ENCODE peak calls at places on chromosomes 16 and 17, in eight cellular contexts. B is H54, L is C1 segment of cervical spinal cord, R is left ventricle myocardium inferior, Z is AG10803, T is mesothelial cell of epicardium, U is NCI-H1694 treated with DMSO at 0.1 percent for 48 hours, O is T-cell. N is an unnamed sample.

GRCh38 chr17:7045492-7046126 is 1.7 kb upstream of the SLC16A11 start:
- DNase-seq in O (no peak), L (no peak), T (no peak), U (peak), R (no peak), Z (peak), B (peak), N (peak)

GRCh38 chr16:79372504-79373184 is 227.9 kb downstream of the MAF start:
- DNase-seq in U (no peak), Z (peak), R (no peak), T (no peak), L (no peak), O (no peak), B (peak), N (no peak)

GRCh38 chr17:9587969-9588656 is 11.7 kb downstream of the CFAP52 start:
- DNase-seq in B (no peak), L (no peak), Z (no peak), U (no peak), R (no peak), T (no peak), O (no peak), N (no peak)

GRCh38 chr16:57639172-57639571 is 10.7 kb downstream of the ADGRG1 start:
- DNase-seq in B (no peak), O (no peak), R (peak), U (peak), Z (no peak), T (peak), L (peak), N (no peak)

GRCh38 chr17:73749337-73749807 is 105.1 kb upstream of the SDK2 start:
- DNase-seq in R (no peak), U (no peak), L (no peak), B (no peak), T (no peak), O (no peak), Z (no peak), N (no peak)

GRCh38 chr16:58499615-58500328 is at the start of gene NDRG4:
- DNase-seq in U (peak), T (no peak), R (no peak), O (no peak), L (peak), B (peak), Z (peak), N (peak)

GRCh38 chr17:2412561-2413021 is 11.7 kb upstream of the MNT start:
- DNase-seq in L (peak), T (no peak), U (peak), Z (peak), R (no peak), O (no peak), B (no peak), N (peak)

GRCh38 chr16:67694611-67695010 is 24.5 kb downstream of the GFOD2 start:
- DNase-seq in U (no peak), B (no peak), T (no peak), Z (no peak), L (no peak), R (no peak), O (no peak), N (no peak)

GRCh38 chr17:55567240-55568216 is 56.3 kb upstream of the SMIM36 start:
- DNase-seq in O (no peak), L (no peak), U (no peak), T (no peak), R (peak), B (no peak), Z (no peak), N (no peak)

GRCh38 chr17:17054636-17055035 is 12.4 kb downstream of the MPRIP start:
- DNase-seq in T (no peak), O (no peak), U (no peak), Z (no peak), B (no peak), R (no peak), L (no peak), N (no peak)

GRCh38 chr17:2415081-2415480 is 14.2 kb upstream of the MNT start:
- DNase-seq in Z (no peak), B (no peak), U (no peak), R (no peak), L (no peak), O (no peak), T (no peak), N (no peak)

GRCh38 chr17:69654981-69655581 is 240.6 kb downstream of the MAP2K6 start:
- DNase-seq in B (peak), T (no peak), L (no peak), R (no peak), O (no peak), U (no peak), Z (peak), N (no peak)

GRCh38 chr16:50069060-50069459 is 3.3 kb downstream of the HEATR3 start:
- DNase-seq in R (no peak), O (no peak), B (no peak), U (no peak), T (no peak), L (no peak), Z (no peak), N (no peak)

GRCh38 chr17:45972531-45972930 is 26.5 kb upstream of the STH start:
- DNase-seq in T (no peak), B (no peak), Z (no peak), O (no peak), L (no peak), U (no peak), R (no peak), N (no peak)

GRCh38 chr16:4649744-4650442 is 25.3 kb downstream of the MGRN1 start:
- DNase-seq in Z (no peak), L (no peak), R (no peak), T (no peak), U (no peak), O (no peak), B (no peak), N (no peak)

GRCh38 chr16:2507052-2507678 is 6.6 kb upstream of the ATP6V0C start:
- DNase-seq in T (no peak), O (no peak), B (no peak), L (no peak), Z (no peak), R (peak), U (no peak), N (no peak)

GRCh38 chr17:42775534-42776098 is 2.4 kb downstream of the VPS25 start:
- DNase-seq in T (no peak), O (no peak), R (no peak), L (no peak), U (no peak), B (no peak), Z (no peak), N (peak)

GRCh38 chr16:65032397-65032796 is 89.5 kb downstream of the CDH11 start:
- DNase-seq in L (no peak), R (no peak), Z (peak), O (no peak), T (no peak), U (no peak), B (no peak), N (no peak)

GRCh38 chr16:79169239-79169638 is 431.3 kb downstream of the MAF start:
- DNase-seq in L (no peak), R (no peak), O (no peak), U (no peak), Z (no peak), B (no peak), T (no peak), N (no peak)

GRCh38 chr17:16419074-16419928 is 3.9 kb downstream of the TRPV2 start:
- DNase-seq in Z (peak), R (no peak), U (no peak), B (peak), L (no peak), O (no peak), T (no peak), N (peak)

GRCh38 chr16:82093901-82094300 is 58.8 kb downstream of the HSD17B2 start:
- DNase-seq in Z (no peak), T (no peak), L (no peak), U (no peak), O (no peak), B (no peak), R (no peak), N (no peak)

GRCh38 chr17:71936977-71937376 is 183.8 kb upstream of the SOX9 start:
- DNase-seq in T (no peak), B (no peak), R (no peak), L (no peak), O (no peak), U (no peak), Z (no peak), N (no peak)

GRCh38 chr16:11106726-11107125 is 149.3 kb downstream of the SOCS1 start:
- DNase-seq in B (no peak), L (no peak), Z (no peak), R (peak), U (no peak), O (no peak), T (no peak), N (no peak)

GRCh38 chr17:77206557-77206956 is 65.8 kb downstream of the SEC14L1 start:
- DNase-seq in U (no peak), O (no peak), L (no peak), R (no peak), B (no peak), Z (no peak), T (no peak), N (peak)

GRCh38 chr17:58531661-58532554 is 17.5 kb upstream of the MTMR4 start:
- DNase-seq in L (peak), R (peak), B (peak), U (no peak), O (peak), Z (peak), T (peak), N (peak)

GRCh38 chr16:10992797-10993196 is 48.4 kb downstream of the CLEC16A start:
- DNase-seq in T (no peak), U (no peak), Z (peak), O (no peak), B (peak), R (no peak), L (no peak), N (no peak)

GRCh38 chr17:28105501-28105900 is 63.0 kb downstream of the NLK start:
- DNase-seq in L (no peak), T (no peak), O (no peak), R (no peak), B (no peak), Z (no peak), U (no peak), N (no peak)

GRCh38 chr17:51258756-51259573 is 884 bp downstream of the MBTD1 start:
- DNase-seq in O (no peak), L (no peak), B (peak), T (no peak), Z (no peak), R (no peak), U (no peak), N (peak)

GRCh38 chr16:85611205-85611454 is 2.0 kb upstream of the GSE1 start:
- DNase-seq in B (no peak), T (no peak), R (no peak), U (no peak), L (no peak), O (no peak), Z (no peak), N (peak)

GRCh38 chr16:53504665-53505064 is 1.7 kb upstream of the AKTIP start:
- DNase-seq in L (no peak), O (no peak), R (no peak), U (no peak), B (no peak), Z (peak), T (no peak), N (peak)

N was measured in lung microvascular endothelial cell.